ENCODE peak calls at places on chromosome 14, in seven cellular contexts. C is AG04450, P is gastrocnemius medialis, Y is cardiac muscle cell, E is fibroblast of villous mesenchyme, T is GM12865, X is kidney. J is an unnamed sample.

GRCh38 chr14:65096323-65097089 is 5.8 kb downstream of the MAX start:
- DNase-seq in C (no peak), P (no peak), Y (peak; percentile 77), E (peak; percentile 88), T (no peak), X (no peak), J (peak; percentile 17)

GRCh38 chr14:105484069-105484996 is 2.4 kb upstream of the CRIP1 start:
- DNase-seq in C (no peak), P (no peak), Y (peak; percentile 19), E (no peak), T (no peak), X (no peak), J (peak; percentile 32)

GRCh38 chr14:90536092-90536491 is 139.3 kb downstream of the CALM1 start:
- DNase-seq in C (no peak), P (no peak), Y (peak; percentile 65), E (peak; percentile 20), T (no peak), X (peak; percentile 82), J (no peak)

GRCh38 chr14:92690171-92691011 is 58.0 kb downstream of the LGMN start:
- DNase-seq in C (peak; percentile 10), P (no peak), Y (peak; percentile 64), E (peak; percentile 43), T (peak; percentile 66), X (peak; percentile 79), J (peak; percentile 19)

GRCh38 chr14:99287269-99287942 is 15.4 kb upstream of the BCL11B start:
- DNase-seq in C (no peak), P (no peak), Y (no peak), E (no peak), T (peak; percentile 83), X (no peak), J (no peak)

GRCh38 chr14:96762650-96763049 is 34.5 kb upstream of the VRK1 start:
- DNase-seq in C (no peak), P (no peak), Y (peak; percentile 68), E (peak; percentile 58), T (peak; percentile 65), X (no peak), J (peak; percentile 48)

GRCh38 chr14:100305446-100306255 is 593 bp downstream of the SLC25A29 start:
- DNase-seq in C (no peak), P (peak; percentile 36), Y (no peak), E (no peak), T (no peak), X (peak; percentile 88), J (peak; percentile 60)

GRCh38 chr14:88929656-88930436 is 105.4 kb downstream of the TTC8 start:
- DNase-seq in C (no peak), P (no peak), Y (no peak), E (peak; percentile 3), T (peak; percentile 11), X (no peak), J (no peak)

GRCh38 chr14:92902726-92903125 is 20.2 kb upstream of the CHGA start:
- DNase-seq in C (no peak), P (no peak), Y (no peak), E (no peak), T (no peak), X (no peak), J (no peak)

GRCh38 chr14:76193696-76194095 is 42.0 kb downstream of the GPATCH2L start:
- DNase-seq in C (no peak), P (no peak), Y (no peak), E (no peak), T (peak; percentile 28), X (no peak), J (no peak)

GRCh38 chr14:93332032-93332852 is 594 bp downstream of the BTBD7 start:
- DNase-seq in C (no peak), P (peak; percentile 33), Y (peak; percentile 57), E (peak; percentile 61), T (peak; percentile 77), X (peak; percentile 90), J (peak; percentile 85)

GRCh38 chr14:77347746-77348145 is 26.9 kb downstream of the GSTZ1 start:
- DNase-seq in C (no peak), P (no peak), Y (peak; percentile 33), E (peak; percentile 67), T (no peak), X (no peak), J (peak; percentile 21)

GRCh38 chr14:41130274-41130673 is 476.4 kb upstream of the LRFN5 start:
- DNase-seq in C (no peak), P (no peak), Y (no peak), E (no peak), T (no peak), X (no peak), J (no peak)

GRCh38 chr14:91229743-91230200 is 14.7 kb downstream of the GPR68 start:
- DNase-seq in C (no peak), P (no peak), Y (peak; percentile 47), E (peak; percentile 38), T (peak; percentile 94), X (no peak), J (no peak)

GRCh38 chr14:37673439-37673838 is 78.0 kb downstream of the TTC6 start:
- DNase-seq in C (no peak), P (no peak), Y (no peak), E (no peak), T (no peak), X (no peak), J (no peak)

GRCh38 chr14:37681486-37681885 is 86.1 kb downstream of the TTC6 start:
- DNase-seq in C (no peak), P (no peak), Y (no peak), E (no peak), T (no peak), X (no peak), J (no peak)

DNA sequence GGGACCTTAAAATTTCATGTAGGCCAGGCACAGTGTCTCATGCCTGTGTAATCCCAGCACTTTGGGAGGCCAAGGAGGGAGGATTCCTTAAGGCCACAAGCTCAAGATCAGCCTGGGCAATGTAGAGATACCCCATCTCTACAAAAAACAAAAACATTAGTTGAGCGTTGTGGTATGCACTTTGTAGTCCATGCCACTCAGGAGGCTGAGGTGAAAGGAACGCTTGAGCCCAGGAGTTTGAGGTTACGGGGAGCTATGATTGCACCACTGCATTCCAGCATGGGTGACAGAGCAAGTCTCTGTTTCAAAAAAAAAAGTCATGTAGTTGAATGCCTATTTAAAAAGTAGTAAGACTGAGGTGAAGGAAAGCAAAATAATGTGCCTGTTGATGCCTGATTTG is 83.5 kb downstream of the TTC6 start:
- DNase-seq in C (no peak), P (no peak), Y (peak; percentile 14), E (peak; percentile 7), T (no peak), X (no peak), J (no peak)
- H3K4me3 ChIP-seq in C (no peak overlapping the region), P (no peak overlapping the region), Y (no peak overlapping the region), E (no peak overlapping the region), T (no peak overlapping the region), X (no peak overlapping the region), J (no peak overlapping the region)

DNA sequence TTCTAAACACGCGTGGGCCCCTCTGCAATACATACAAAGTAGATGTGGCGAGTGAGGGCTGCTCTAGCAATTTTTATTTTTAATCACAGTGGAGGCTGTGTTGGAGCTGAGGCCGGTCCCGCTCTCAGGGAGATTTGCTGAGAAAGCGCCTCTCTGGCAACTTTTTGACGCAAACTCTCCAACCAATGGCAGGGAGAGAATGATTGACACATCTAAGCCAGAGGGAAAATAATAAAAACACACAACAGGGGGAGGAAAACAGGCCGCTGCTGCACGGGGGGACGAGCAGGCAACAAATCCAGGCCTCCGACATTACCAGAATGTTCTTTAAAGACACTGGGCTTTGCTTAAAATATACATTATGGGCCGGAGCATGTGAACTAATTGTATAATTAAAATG is at the start of gene OTX2:
- DNase-seq in C (no peak), P (no peak), Y (no peak), E (no peak), T (no peak), X (no peak), J (no peak)
- H3K4me3 ChIP-seq in C (no peak within 1 kb of the TSS), P (no peak within 1 kb of the TSS), Y (peak within 1 kb of the TSS; percentile 34), E (no peak within 1 kb of the TSS), T (no peak within 1 kb of the TSS), X (no peak within 1 kb of the TSS), J (no peak within 1 kb of the TSS)

GRCh38 chr14:35385042-35385839 is 19.3 kb downstream of the NFKBIA start:
- DNase-seq in C (no peak), P (peak; percentile 96), Y (peak; percentile 91), E (peak; percentile 91), T (no peak), X (peak; percentile 95), J (peak; percentile 92)
- H3K4me3 ChIP-seq in C (no peak overlapping the region), P (peak overlapping the region; percentile 8), Y (no peak overlapping the region), E (no peak overlapping the region), T (no peak overlapping the region), X (no peak overlapping the region), J (peak overlapping the region; percentile 25)

DNA sequence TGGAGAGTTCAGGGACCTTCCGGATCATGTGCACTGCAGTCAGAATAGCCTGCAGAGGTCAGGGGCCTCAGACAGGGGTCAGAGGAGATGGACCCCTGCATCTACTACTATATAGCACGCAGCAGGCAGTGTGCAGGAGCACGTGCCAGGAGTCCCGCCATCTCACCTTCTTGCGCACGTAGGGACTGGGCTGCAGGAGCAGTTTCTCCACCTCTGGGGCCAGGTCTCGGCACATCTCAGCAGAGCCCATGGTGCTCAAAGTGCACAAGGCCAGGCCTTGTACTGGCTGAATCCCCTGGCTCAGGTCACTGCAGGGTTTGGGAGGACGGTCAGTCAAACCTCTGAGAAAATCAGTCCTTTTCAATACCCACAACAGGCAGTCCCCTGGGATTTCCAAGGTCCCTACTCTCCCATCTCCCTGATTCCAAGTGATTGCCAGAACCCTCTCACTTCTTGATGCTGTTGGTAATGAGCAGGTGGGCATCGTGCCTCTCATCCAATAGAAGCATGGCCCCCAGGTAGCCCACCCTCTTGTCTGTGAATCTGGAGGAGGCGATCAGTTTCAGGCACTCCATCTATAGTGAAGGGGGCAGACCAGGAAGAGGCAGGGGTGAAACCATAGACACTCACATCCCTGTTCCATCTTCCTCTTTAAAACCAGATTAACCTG is 1.3 kb downstream of the AP1G2 start:
- DNase-seq in C (no peak), P (no peak), Y (no peak), E (no peak), T (no peak), X (peak; percentile 51), J (no peak)
- H3K4me3 ChIP-seq in C (no peak overlapping the region), P (peak overlapping the region; percentile 83), Y (peak overlapping the region; percentile 48), E (no peak overlapping the region), T (peak overlapping the region; percentile 68), X (peak overlapping the region; percentile 74), J (no peak overlapping the region)

GRCh38 chr14:46322730-46323425 is 328.7 kb downstream of the RPL10L start:
- DNase-seq in C (no peak), P (no peak), Y (no peak), E (no peak), T (no peak), X (no peak), J (no peak)
- H3K4me3 ChIP-seq in C (no peak overlapping the region), P (no peak overlapping the region), Y (no peak overlapping the region), E (no peak overlapping the region), T (no peak overlapping the region), X (no peak overlapping the region), J (no peak overlapping the region)